ENCODE peak calls at places on chromosomes 5 and 9, in nine cellular contexts. One of them, this sample, is unnamed.

GRCh38 chr9:128713941-128714573 is 9.9 kb downstream of the ZDHHC12 start:
- DNase-seq in PC-9: no peak
- DNase-seq in suprapubic skin: peak
- DNase-seq in thoracic aorta: no peak
- DNase-seq in tibial artery: peak
- DNase-seq in Panc1: no peak
- DNase-seq in IMR-90: no peak
- DNase-seq in lung: no peak
- DNase-seq in prostate gland: no peak
- DNase-seq in this sample: peak

GRCh38 chr5:9670371-9670770 is 40.2 kb upstream of the TAS2R1 start:
- DNase-seq in PC-9: no peak
- DNase-seq in suprapubic skin: no peak
- DNase-seq in thoracic aorta: no peak
- DNase-seq in tibial artery: no peak
- DNase-seq in Panc1: no peak
- DNase-seq in IMR-90: no peak
- DNase-seq in lung: no peak
- DNase-seq in prostate gland: no peak
- DNase-seq in this sample: no peak

GRCh38 chr5:59099270-59099994 is 516.6 kb downstream of the RAB3C start:
- DNase-seq in PC-9: peak
- DNase-seq in suprapubic skin: no peak
- DNase-seq in thoracic aorta: no peak
- DNase-seq in tibial artery: no peak
- DNase-seq in Panc1: peak
- DNase-seq in IMR-90: peak
- DNase-seq in lung: no peak
- DNase-seq in prostate gland: no peak
- DNase-seq in this sample: no peak

GRCh38 chr5:95697781-95698681 is 15.2 kb upstream of the SPATA9 start:
- DNase-seq in PC-9: peak
- DNase-seq in suprapubic skin: no peak
- DNase-seq in thoracic aorta: no peak
- DNase-seq in tibial artery: no peak
- DNase-seq in Panc1: no peak
- DNase-seq in IMR-90: no peak
- DNase-seq in lung: no peak
- DNase-seq in prostate gland: no peak
- DNase-seq in this sample: no peak

GRCh38 chr5:11400312-11400711 is 503.9 kb downstream of the CTNND2 start:
- DNase-seq in PC-9: no peak
- DNase-seq in suprapubic skin: no peak
- DNase-seq in thoracic aorta: no peak
- DNase-seq in tibial artery: no peak
- DNase-seq in Panc1: no peak
- DNase-seq in IMR-90: no peak
- DNase-seq in lung: no peak
- DNase-seq in prostate gland: no peak
- DNase-seq in this sample: no peak

GRCh38 chr5:57470339-57470738 is 12.3 kb downstream of the ACTBL2 start:
- DNase-seq in PC-9: no peak
- DNase-seq in suprapubic skin: no peak
- DNase-seq in thoracic aorta: no peak
- DNase-seq in tibial artery: no peak
- DNase-seq in Panc1: no peak
- DNase-seq in IMR-90: no peak
- DNase-seq in lung: no peak
- DNase-seq in prostate gland: no peak
- DNase-seq in this sample: no peak

GRCh38 chr9:113648586-113648985 is 185.1 kb downstream of the RGS3 start:
- DNase-seq in PC-9: no peak
- DNase-seq in suprapubic skin: peak
- DNase-seq in thoracic aorta: no peak
- DNase-seq in tibial artery: no peak
- DNase-seq in Panc1: no peak
- DNase-seq in IMR-90: no peak
- DNase-seq in lung: no peak
- DNase-seq in prostate gland: no peak
- DNase-seq in this sample: no peak

GRCh38 chr5:174935854-174936474 is 211.6 kb downstream of the MSX2 start:
- DNase-seq in PC-9: no peak
- DNase-seq in suprapubic skin: no peak
- DNase-seq in thoracic aorta: no peak
- DNase-seq in tibial artery: no peak
- DNase-seq in Panc1: peak
- DNase-seq in IMR-90: peak
- DNase-seq in lung: peak
- DNase-seq in prostate gland: peak
- DNase-seq in this sample: no peak

GRCh38 chr9:29214702-29215248 is 1641.5 kb upstream of the C9orf72 start:
- DNase-seq in PC-9: no peak
- DNase-seq in suprapubic skin: no peak
- DNase-seq in thoracic aorta: no peak
- DNase-seq in tibial artery: no peak
- DNase-seq in Panc1: no peak
- DNase-seq in IMR-90: no peak
- DNase-seq in lung: no peak
- DNase-seq in prostate gland: no peak
- DNase-seq in this sample: no peak

GRCh38 chr9:6498982-6499381 is 86.0 kb downstream of the UHRF2 start:
- DNase-seq in PC-9: no peak
- DNase-seq in suprapubic skin: no peak
- DNase-seq in thoracic aorta: no peak
- DNase-seq in tibial artery: no peak
- DNase-seq in Panc1: no peak
- DNase-seq in IMR-90: peak
- DNase-seq in lung: no peak
- DNase-seq in prostate gland: no peak
- DNase-seq in this sample: no peak

GRCh38 chr5:102531506-102531905 is 32.7 kb upstream of the SLCO6A1 start:
- DNase-seq in PC-9: no peak
- DNase-seq in suprapubic skin: no peak
- DNase-seq in thoracic aorta: no peak
- DNase-seq in tibial artery: no peak
- DNase-seq in Panc1: no peak
- DNase-seq in IMR-90: no peak
- DNase-seq in lung: no peak
- DNase-seq in prostate gland: no peak
- DNase-seq in this sample: no peak

GRCh38 chr9:7316458-7316795 is 483.2 kb downstream of the DMAC1 start:
- DNase-seq in PC-9: no peak
- DNase-seq in suprapubic skin: no peak
- DNase-seq in thoracic aorta: no peak
- DNase-seq in tibial artery: no peak
- DNase-seq in Panc1: no peak
- DNase-seq in IMR-90: no peak
- DNase-seq in lung: no peak
- DNase-seq in prostate gland: no peak
- DNase-seq in this sample: no peak

GRCh38 chr9:94011134-94011533 is 56.0 kb upstream of the BARX1 start:
- DNase-seq in PC-9: no peak
- DNase-seq in suprapubic skin: no peak
- DNase-seq in thoracic aorta: no peak
- DNase-seq in tibial artery: no peak
- DNase-seq in Panc1: no peak
- DNase-seq in IMR-90: no peak
- DNase-seq in lung: no peak
- DNase-seq in prostate gland: peak
- DNase-seq in this sample: no peak
- H3K27ac ChIP-seq in PC-9: no peak
- H3K27ac ChIP-seq in suprapubic skin: peak
- H3K27ac ChIP-seq in thoracic aorta: no peak
- H3K27ac ChIP-seq in tibial artery: no peak
- H3K27ac ChIP-seq in Panc1: no peak
- H3K27ac ChIP-seq in IMR-90: no peak
- H3K27ac ChIP-seq in lung: no peak
- H3K27ac ChIP-seq in prostate gland: peak
- H3K27ac ChIP-seq in this sample: no peak

GRCh38 chr5:61347088-61347487 is 15.0 kb downstream of the ZSWIM6 start:
- DNase-seq in PC-9: no peak
- DNase-seq in suprapubic skin: no peak
- DNase-seq in thoracic aorta: no peak
- DNase-seq in tibial artery: no peak
- DNase-seq in Panc1: no peak
- DNase-seq in IMR-90: no peak
- DNase-seq in lung: no peak
- DNase-seq in prostate gland: no peak
- DNase-seq in this sample: no peak
- TF ChIP-seq CTCF in PC-9: no peak
- TF ChIP-seq CTCF in suprapubic skin: no peak
- TF ChIP-seq CTCF in thoracic aorta: no peak
- TF ChIP-seq CTCF in tibial artery: no peak
- TF ChIP-seq CTCF in Panc1: no peak
- TF ChIP-seq CTCF in IMR-90: no peak
- TF ChIP-seq CTCF in lung: no peak
- TF ChIP-seq CTCF in prostate gland: no peak
- TF ChIP-seq CTCF in this sample: no peak

DNA sequence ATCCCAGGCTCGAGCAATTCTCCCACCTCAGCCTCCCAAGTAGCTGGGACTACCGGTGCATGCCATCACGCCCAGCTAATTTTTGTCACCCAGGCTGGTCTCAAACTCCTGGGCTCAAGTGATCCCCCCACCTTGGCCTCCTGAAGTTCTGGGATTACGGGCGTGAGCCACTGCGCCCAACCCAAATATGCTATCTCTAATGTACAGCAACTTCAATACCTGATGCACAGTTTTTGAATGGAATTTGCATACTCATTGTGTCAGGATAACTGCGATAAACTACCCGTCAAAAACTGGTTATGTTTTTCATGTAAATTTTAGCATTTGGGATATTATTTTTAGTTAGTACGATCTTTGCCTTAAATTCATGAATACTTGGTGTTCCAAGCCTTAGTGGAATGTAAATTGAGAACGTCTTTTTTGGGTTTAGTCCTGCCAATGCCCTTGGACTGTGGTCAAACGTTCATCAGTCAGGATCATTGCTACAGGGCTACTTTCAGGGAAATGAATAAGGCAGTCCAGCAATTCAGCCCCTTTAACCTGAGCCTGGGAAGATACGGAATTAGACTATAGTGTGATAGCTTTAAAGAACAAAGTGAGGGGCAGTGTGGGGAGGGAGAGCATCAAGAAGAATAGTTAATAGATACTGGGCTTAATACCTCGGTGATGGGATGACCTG is 4.5 kb downstream of the UGCG start:
- DNase-seq in PC-9: no peak
- DNase-seq in suprapubic skin: no peak
- DNase-seq in thoracic aorta: no peak
- DNase-seq in tibial artery: no peak
- DNase-seq in Panc1: no peak
- DNase-seq in IMR-90: no peak
- DNase-seq in lung: no peak
- DNase-seq in prostate gland: no peak
- DNase-seq in this sample: no peak
- H3K4me3 ChIP-seq in PC-9: no peak
- H3K4me3 ChIP-seq in suprapubic skin: no peak
- H3K4me3 ChIP-seq in thoracic aorta: peak
- H3K4me3 ChIP-seq in tibial artery: no peak
- H3K4me3 ChIP-seq in Panc1: peak
- H3K4me3 ChIP-seq in IMR-90: peak
- H3K4me3 ChIP-seq in lung: no peak
- H3K4me3 ChIP-seq in prostate gland: no peak
- H3K4me3 ChIP-seq in this sample: peak

DNA sequence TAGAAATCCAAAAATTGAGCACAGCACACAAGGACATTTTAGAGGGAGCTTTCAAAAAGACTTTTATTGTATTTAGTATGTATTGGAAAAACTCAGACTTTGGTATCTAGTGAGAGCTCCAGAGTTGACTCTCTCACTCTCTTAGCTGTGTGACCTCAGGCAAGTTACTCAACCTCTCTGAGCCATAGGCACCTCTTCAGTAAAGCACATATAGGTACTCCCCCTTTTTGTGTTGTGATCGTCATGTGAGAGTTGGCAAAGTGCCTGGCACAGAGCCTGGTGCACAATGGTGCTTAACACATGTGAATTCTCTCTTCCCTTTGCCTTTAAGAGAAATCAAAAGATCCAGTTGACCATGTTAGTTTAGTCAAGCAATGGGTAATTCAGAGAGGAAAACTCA is 186.2 kb downstream of the TMEM38B start:
- DNase-seq in PC-9: no peak
- DNase-seq in suprapubic skin: no peak
- DNase-seq in thoracic aorta: no peak
- DNase-seq in tibial artery: no peak
- DNase-seq in Panc1: no peak
- DNase-seq in IMR-90: no peak
- DNase-seq in lung: no peak
- DNase-seq in prostate gland: no peak
- DNase-seq in this sample: no peak
- H3K27ac ChIP-seq in PC-9: no peak
- H3K27ac ChIP-seq in suprapubic skin: no peak
- H3K27ac ChIP-seq in thoracic aorta: no peak
- H3K27ac ChIP-seq in tibial artery: no peak
- H3K27ac ChIP-seq in Panc1: no peak
- H3K27ac ChIP-seq in IMR-90: no peak
- H3K27ac ChIP-seq in lung: no peak
- H3K27ac ChIP-seq in prostate gland: no peak
- H3K27ac ChIP-seq in this sample: no peak

This sample was measured in coronary artery.